ENCODE peak calls at places on chromosomes 7 and 10, in eight cellular contexts. One of them, this sample, is unnamed.

GRCh38 chr10:74753295-74754211 is 72.8 kb upstream of the KAT6B start:
- DNase-seq in GM12865: no peak
- DNase-seq in left cardiac atrium: no peak
- DNase-seq in IMR-90: peak
- DNase-seq in activated T-helper 1 cell treated with anti-CD3 and anti-CD28 coated beads, Interleukin-12 subunit alpha, Interleukin-12 subunit beta, Interleukin-2, Interleukin-4 antibody, amounts not matched to agents 30 ng/mL and 10 ng/mL and 1 ng/mL, durations not matched to agents 14 hours and 24 hours and 36 hours: no peak
- DNase-seq in EL: peak
- DNase-seq in NCI-H1105: no peak
- DNase-seq in caudate nucleus: no peak
- DNase-seq in this sample: peak

GRCh38 chr7:7944619-7945282 is 23.8 kb upstream of the GLCCI1 start:
- DNase-seq in GM12865: peak
- DNase-seq in EL: no peak
- DNase-seq in IMR-90: no peak
- DNase-seq in NCI-H1105: no peak
- DNase-seq in activated T-helper 1 cell treated with anti-CD3 and anti-CD28 coated beads, Interleukin-12 subunit alpha, Interleukin-12 subunit beta, Interleukin-2, Interleukin-4 antibody, amounts not matched to agents 30 ng/mL and 10 ng/mL and 1 ng/mL, durations not matched to agents 14 hours and 24 hours and 36 hours: peak
- DNase-seq in caudate nucleus: no peak
- DNase-seq in left cardiac atrium: no peak
- DNase-seq in this sample: no peak

GRCh38 chr10:111131168-111131799 is 54.5 kb downstream of the ADRA2A start:
- DNase-seq in EL: no peak
- DNase-seq in IMR-90: no peak
- DNase-seq in activated T-helper 1 cell treated with anti-CD3 and anti-CD28 coated beads, Interleukin-12 subunit alpha, Interleukin-12 subunit beta, Interleukin-2, Interleukin-4 antibody, amounts not matched to agents 30 ng/mL and 10 ng/mL and 1 ng/mL, durations not matched to agents 14 hours and 24 hours and 36 hours: no peak
- DNase-seq in GM12865: no peak
- DNase-seq in NCI-H1105: no peak
- DNase-seq in left cardiac atrium: no peak
- DNase-seq in caudate nucleus: no peak
- DNase-seq in this sample: no peak

GRCh38 chr10:8790390-8790789 is 735.9 kb downstream of the GATA3 start:
- DNase-seq in caudate nucleus: no peak
- DNase-seq in EL: no peak
- DNase-seq in activated T-helper 1 cell treated with anti-CD3 and anti-CD28 coated beads, Interleukin-12 subunit alpha, Interleukin-12 subunit beta, Interleukin-2, Interleukin-4 antibody, amounts not matched to agents 30 ng/mL and 10 ng/mL and 1 ng/mL, durations not matched to agents 14 hours and 24 hours and 36 hours: no peak
- DNase-seq in NCI-H1105: no peak
- DNase-seq in left cardiac atrium: no peak
- DNase-seq in GM12865: no peak
- DNase-seq in IMR-90: no peak
- DNase-seq in this sample: no peak

GRCh38 chr10:115171392-115171960 is 78.3 kb downstream of the ATRNL1 start:
- DNase-seq in GM12865: peak
- DNase-seq in EL: peak
- DNase-seq in NCI-H1105: peak
- DNase-seq in IMR-90: no peak
- DNase-seq in activated T-helper 1 cell treated with anti-CD3 and anti-CD28 coated beads, Interleukin-12 subunit alpha, Interleukin-12 subunit beta, Interleukin-2, Interleukin-4 antibody, amounts not matched to agents 30 ng/mL and 10 ng/mL and 1 ng/mL, durations not matched to agents 14 hours and 24 hours and 36 hours: no peak
- DNase-seq in left cardiac atrium: no peak
- DNase-seq in caudate nucleus: no peak
- DNase-seq in this sample: no peak

GRCh38 chr10:79323602-79324001 is 23.7 kb upstream of the PPIF start:
- DNase-seq in IMR-90: no peak
- DNase-seq in GM12865: no peak
- DNase-seq in left cardiac atrium: no peak
- DNase-seq in NCI-H1105: no peak
- DNase-seq in activated T-helper 1 cell treated with anti-CD3 and anti-CD28 coated beads, Interleukin-12 subunit alpha, Interleukin-12 subunit beta, Interleukin-2, Interleukin-4 antibody, amounts not matched to agents 30 ng/mL and 10 ng/mL and 1 ng/mL, durations not matched to agents 14 hours and 24 hours and 36 hours: no peak
- DNase-seq in EL: no peak
- DNase-seq in caudate nucleus: no peak
- DNase-seq in this sample: no peak

GRCh38 chr10:71766717-71767419 is 6.5 kb downstream of the VSIR start:
- DNase-seq in caudate nucleus: no peak
- DNase-seq in left cardiac atrium: peak
- DNase-seq in GM12865: peak
- DNase-seq in NCI-H1105: no peak
- DNase-seq in activated T-helper 1 cell treated with anti-CD3 and anti-CD28 coated beads, Interleukin-12 subunit alpha, Interleukin-12 subunit beta, Interleukin-2, Interleukin-4 antibody, amounts not matched to agents 30 ng/mL and 10 ng/mL and 1 ng/mL, durations not matched to agents 14 hours and 24 hours and 36 hours: no peak
- DNase-seq in EL: peak
- DNase-seq in IMR-90: peak
- DNase-seq in this sample: peak

GRCh38 chr10:30422981-30423654 is 10.9 kb upstream of the MAP3K8 start:
- DNase-seq in caudate nucleus: no peak
- DNase-seq in left cardiac atrium: peak
- DNase-seq in EL: peak
- DNase-seq in GM12865: peak
- DNase-seq in activated T-helper 1 cell treated with anti-CD3 and anti-CD28 coated beads, Interleukin-12 subunit alpha, Interleukin-12 subunit beta, Interleukin-2, Interleukin-4 antibody, amounts not matched to agents 30 ng/mL and 10 ng/mL and 1 ng/mL, durations not matched to agents 14 hours and 24 hours and 36 hours: no peak
- DNase-seq in IMR-90: peak
- DNase-seq in NCI-H1105: no peak
- DNase-seq in this sample: peak

GRCh38 chr7:85070967-85071628 is 115.8 kb downstream of the SEMA3D start:
- DNase-seq in EL: peak
- DNase-seq in left cardiac atrium: no peak
- DNase-seq in NCI-H1105: no peak
- DNase-seq in GM12865: no peak
- DNase-seq in activated T-helper 1 cell treated with anti-CD3 and anti-CD28 coated beads, Interleukin-12 subunit alpha, Interleukin-12 subunit beta, Interleukin-2, Interleukin-4 antibody, amounts not matched to agents 30 ng/mL and 10 ng/mL and 1 ng/mL, durations not matched to agents 14 hours and 24 hours and 36 hours: no peak
- DNase-seq in IMR-90: peak
- DNase-seq in caudate nucleus: no peak
- DNase-seq in this sample: no peak

GRCh38 chr10:32948451-32948850 is 9.6 kb downstream of the ITGB1 start:
- DNase-seq in activated T-helper 1 cell treated with anti-CD3 and anti-CD28 coated beads, Interleukin-12 subunit alpha, Interleukin-12 subunit beta, Interleukin-2, Interleukin-4 antibody, amounts not matched to agents 30 ng/mL and 10 ng/mL and 1 ng/mL, durations not matched to agents 14 hours and 24 hours and 36 hours: no peak
- DNase-seq in left cardiac atrium: no peak
- DNase-seq in IMR-90: no peak
- DNase-seq in caudate nucleus: no peak
- DNase-seq in EL: no peak
- DNase-seq in NCI-H1105: no peak
- DNase-seq in GM12865: no peak
- DNase-seq in this sample: no peak

GRCh38 chr10:13340626-13341370 is 7.3 kb downstream of the SEPHS1 start:
- DNase-seq in activated T-helper 1 cell treated with anti-CD3 and anti-CD28 coated beads, Interleukin-12 subunit alpha, Interleukin-12 subunit beta, Interleukin-2, Interleukin-4 antibody, amounts not matched to agents 30 ng/mL and 10 ng/mL and 1 ng/mL, durations not matched to agents 14 hours and 24 hours and 36 hours: peak
- DNase-seq in left cardiac atrium: no peak
- DNase-seq in IMR-90: no peak
- DNase-seq in NCI-H1105: no peak
- DNase-seq in caudate nucleus: no peak
- DNase-seq in EL: no peak
- DNase-seq in GM12865: peak
- DNase-seq in this sample: no peak

GRCh38 chr7:73831656-73832579 is 1.1 kb downstream of the CLDN4 start:
- DNase-seq in caudate nucleus: no peak
- DNase-seq in GM12865: no peak
- DNase-seq in IMR-90: no peak
- DNase-seq in EL: no peak
- DNase-seq in activated T-helper 1 cell treated with anti-CD3 and anti-CD28 coated beads, Interleukin-12 subunit alpha, Interleukin-12 subunit beta, Interleukin-2, Interleukin-4 antibody, amounts not matched to agents 30 ng/mL and 10 ng/mL and 1 ng/mL, durations not matched to agents 14 hours and 24 hours and 36 hours: no peak
- DNase-seq in NCI-H1105: peak
- DNase-seq in left cardiac atrium: no peak
- DNase-seq in this sample: no peak

GRCh38 chr10:74391786-74392185 is 240.8 kb downstream of the ADK start:
- DNase-seq in left cardiac atrium: no peak
- DNase-seq in EL: no peak
- DNase-seq in caudate nucleus: no peak
- DNase-seq in activated T-helper 1 cell treated with anti-CD3 and anti-CD28 coated beads, Interleukin-12 subunit alpha, Interleukin-12 subunit beta, Interleukin-2, Interleukin-4 antibody, amounts not matched to agents 30 ng/mL and 10 ng/mL and 1 ng/mL, durations not matched to agents 14 hours and 24 hours and 36 hours: no peak
- DNase-seq in IMR-90: no peak
- DNase-seq in NCI-H1105: no peak
- DNase-seq in GM12865: no peak
- DNase-seq in this sample: no peak

GRCh38 chr7:30136339-30136738 is 1.6 kb downstream of the MTURN start:
- DNase-seq in activated T-helper 1 cell treated with anti-CD3 and anti-CD28 coated beads, Interleukin-12 subunit alpha, Interleukin-12 subunit beta, Interleukin-2, Interleukin-4 antibody, amounts not matched to agents 30 ng/mL and 10 ng/mL and 1 ng/mL, durations not matched to agents 14 hours and 24 hours and 36 hours: no peak
- DNase-seq in EL: no peak
- DNase-seq in NCI-H1105: no peak
- DNase-seq in GM12865: no peak
- DNase-seq in IMR-90: no peak
- DNase-seq in left cardiac atrium: no peak
- DNase-seq in caudate nucleus: no peak
- DNase-seq in this sample: no peak

GRCh38 chr7:127349881-127350280 is 42.6 kb downstream of the ZNF800 start:
- DNase-seq in activated T-helper 1 cell treated with anti-CD3 and anti-CD28 coated beads, Interleukin-12 subunit alpha, Interleukin-12 subunit beta, Interleukin-2, Interleukin-4 antibody, amounts not matched to agents 30 ng/mL and 10 ng/mL and 1 ng/mL, durations not matched to agents 14 hours and 24 hours and 36 hours: no peak
- DNase-seq in EL: no peak
- DNase-seq in GM12865: no peak
- DNase-seq in NCI-H1105: no peak
- DNase-seq in IMR-90: no peak
- DNase-seq in caudate nucleus: no peak
- DNase-seq in left cardiac atrium: no peak
- DNase-seq in this sample: no peak

GRCh38 chr7:8365499-8366110 is 67.8 kb upstream of the NXPH1 start:
- DNase-seq in caudate nucleus: no peak
- DNase-seq in EL: peak
- DNase-seq in left cardiac atrium: no peak
- DNase-seq in GM12865: peak
- DNase-seq in NCI-H1105: peak
- DNase-seq in IMR-90: no peak
- DNase-seq in activated T-helper 1 cell treated with anti-CD3 and anti-CD28 coated beads, Interleukin-12 subunit alpha, Interleukin-12 subunit beta, Interleukin-2, Interleukin-4 antibody, amounts not matched to agents 30 ng/mL and 10 ng/mL and 1 ng/mL, durations not matched to agents 14 hours and 24 hours and 36 hours: no peak
- DNase-seq in this sample: no peak

GRCh38 chr7:136023134-136023869 is 46.1 kb upstream of the MTPN start:
- DNase-seq in IMR-90: no peak
- DNase-seq in GM12865: no peak
- DNase-seq in NCI-H1105: peak
- DNase-seq in activated T-helper 1 cell treated with anti-CD3 and anti-CD28 coated beads, Interleukin-12 subunit alpha, Interleukin-12 subunit beta, Interleukin-2, Interleukin-4 antibody, amounts not matched to agents 30 ng/mL and 10 ng/mL and 1 ng/mL, durations not matched to agents 14 hours and 24 hours and 36 hours: no peak
- DNase-seq in caudate nucleus: no peak
- DNase-seq in EL: no peak
- DNase-seq in left cardiac atrium: no peak
- DNase-seq in this sample: no peak

GRCh38 chr7:73512018-73512780 is 9.9 kb downstream of the BAZ1B start:
- DNase-seq in NCI-H1105: no peak
- DNase-seq in IMR-90: peak
- DNase-seq in caudate nucleus: no peak
- DNase-seq in activated T-helper 1 cell treated with anti-CD3 and anti-CD28 coated beads, Interleukin-12 subunit alpha, Interleukin-12 subunit beta, Interleukin-2, Interleukin-4 antibody, amounts not matched to agents 30 ng/mL and 10 ng/mL and 1 ng/mL, durations not matched to agents 14 hours and 24 hours and 36 hours: no peak
- DNase-seq in left cardiac atrium: no peak
- DNase-seq in EL: no peak
- DNase-seq in GM12865: no peak
- DNase-seq in this sample: no peak

GRCh38 chr10:89076120-89076519 is 85.5 kb downstream of the FAS start:
- DNase-seq in GM12865: no peak
- DNase-seq in NCI-H1105: no peak
- DNase-seq in EL: no peak
- DNase-seq in IMR-90: no peak
- DNase-seq in left cardiac atrium: no peak
- DNase-seq in activated T-helper 1 cell treated with anti-CD3 and anti-CD28 coated beads, Interleukin-12 subunit alpha, Interleukin-12 subunit beta, Interleukin-2, Interleukin-4 antibody, amounts not matched to agents 30 ng/mL and 10 ng/mL and 1 ng/mL, durations not matched to agents 14 hours and 24 hours and 36 hours: no peak
- DNase-seq in caudate nucleus: no peak
- DNase-seq in this sample: no peak

GRCh38 chr7:128387663-128388485 is 21.9 kb downstream of the IMPDH1 start:
- DNase-seq in left cardiac atrium: peak
- DNase-seq in activated T-helper 1 cell treated with anti-CD3 and anti-CD28 coated beads, Interleukin-12 subunit alpha, Interleukin-12 subunit beta, Interleukin-2, Interleukin-4 antibody, amounts not matched to agents 30 ng/mL and 10 ng/mL and 1 ng/mL, durations not matched to agents 14 hours and 24 hours and 36 hours: peak
- DNase-seq in GM12865: peak
- DNase-seq in IMR-90: peak
- DNase-seq in EL: peak
- DNase-seq in NCI-H1105: peak
- DNase-seq in caudate nucleus: peak
- DNase-seq in this sample: peak

GRCh38 chr7:149355390-149356048 is 93.5 kb downstream of the ZNF783 start:
- DNase-seq in NCI-H1105: no peak
- DNase-seq in activated T-helper 1 cell treated with anti-CD3 and anti-CD28 coated beads, Interleukin-12 subunit alpha, Interleukin-12 subunit beta, Interleukin-2, Interleukin-4 antibody, amounts not matched to agents 30 ng/mL and 10 ng/mL and 1 ng/mL, durations not matched to agents 14 hours and 24 hours and 36 hours: no peak
- DNase-seq in EL: peak
- DNase-seq in IMR-90: no peak
- DNase-seq in caudate nucleus: no peak
- DNase-seq in GM12865: peak
- DNase-seq in left cardiac atrium: no peak
- DNase-seq in this sample: no peak

GRCh38 chr10:131675104-131675503 is 225.7 kb upstream of the PPP2R2D start:
- DNase-seq in caudate nucleus: no peak
- DNase-seq in NCI-H1105: no peak
- DNase-seq in left cardiac atrium: no peak
- DNase-seq in EL: no peak
- DNase-seq in IMR-90: no peak
- DNase-seq in activated T-helper 1 cell treated with anti-CD3 and anti-CD28 coated beads, Interleukin-12 subunit alpha, Interleukin-12 subunit beta, Interleukin-2, Interleukin-4 antibody, amounts not matched to agents 30 ng/mL and 10 ng/mL and 1 ng/mL, durations not matched to agents 14 hours and 24 hours and 36 hours: no peak
- DNase-seq in GM12865: no peak
- DNase-seq in this sample: no peak

GRCh38 chr7:39616138-39616537 is 7.2 kb upstream of the RALA start:
- DNase-seq in NCI-H1105: no peak
- DNase-seq in EL: peak
- DNase-seq in left cardiac atrium: no peak
- DNase-seq in IMR-90: peak
- DNase-seq in GM12865: no peak
- DNase-seq in activated T-helper 1 cell treated with anti-CD3 and anti-CD28 coated beads, Interleukin-12 subunit alpha, Interleukin-12 subunit beta, Interleukin-2, Interleukin-4 antibody, amounts not matched to agents 30 ng/mL and 10 ng/mL and 1 ng/mL, durations not matched to agents 14 hours and 24 hours and 36 hours: no peak
- DNase-seq in caudate nucleus: no peak
- DNase-seq in this sample: no peak

GRCh38 chr7:95420996-95421846 is 13.6 kb downstream of the PON2 start:
- DNase-seq in EL: no peak
- DNase-seq in NCI-H1105: peak
- DNase-seq in GM12865: peak
- DNase-seq in activated T-helper 1 cell treated with anti-CD3 and anti-CD28 coated beads, Interleukin-12 subunit alpha, Interleukin-12 subunit beta, Interleukin-2, Interleukin-4 antibody, amounts not matched to agents 30 ng/mL and 10 ng/mL and 1 ng/mL, durations not matched to agents 14 hours and 24 hours and 36 hours: no peak
- DNase-seq in left cardiac atrium: no peak
- DNase-seq in caudate nucleus: peak
- DNase-seq in IMR-90: peak
- DNase-seq in this sample: no peak

GRCh38 chr7:41097501-41097900 is 605.4 kb downstream of the INHBA start:
- DNase-seq in IMR-90: peak
- DNase-seq in EL: peak
- DNase-seq in activated T-helper 1 cell treated with anti-CD3 and anti-CD28 coated beads, Interleukin-12 subunit alpha, Interleukin-12 subunit beta, Interleukin-2, Interleukin-4 antibody, amounts not matched to agents 30 ng/mL and 10 ng/mL and 1 ng/mL, durations not matched to agents 14 hours and 24 hours and 36 hours: no peak
- DNase-seq in caudate nucleus: no peak
- DNase-seq in left cardiac atrium: no peak
- DNase-seq in GM12865: no peak
- DNase-seq in NCI-H1105: no peak
- DNase-seq in this sample: no peak